ENCODE peak calls at places on chromosome 17, in ten cellular contexts. One of them, this sample, is unnamed.

GRCh38 chr17:2967515-2967914 is 95.9 kb downstream of the OR1D5 start:
- DNase-seq in ACHN: no peak
- DNase-seq in NCI-H1436: no peak
- DNase-seq in upper lobe of right lung: no peak
- DNase-seq in heart left ventricle: no peak
- DNase-seq in omental fat pad: no peak
- DNase-seq in stimulated activated CD8-positive, alpha-beta memory T cell treated with anti-CD3 and anti-CD28 coated beads, Interleukin-4, amount 100 ng/mL, for 1 hour: no peak
- DNase-seq in A673: no peak
- DNase-seq in NCI-H1092 treated with DMSO at 0.1 percent for 48 hours: no peak
- DNase-seq in fibroblast of mammary gland: no peak
- DNase-seq in this sample: no peak

GRCh38 chr17:55117063-55117611 is 147.6 kb upstream of the HLF start:
- DNase-seq in A673: peak
- DNase-seq in NCI-H1092 treated with DMSO at 0.1 percent for 48 hours: no peak
- DNase-seq in omental fat pad: no peak
- DNase-seq in heart left ventricle: no peak
- DNase-seq in upper lobe of right lung: no peak
- DNase-seq in NCI-H1436: no peak
- DNase-seq in ACHN: no peak
- DNase-seq in fibroblast of mammary gland: peak
- DNase-seq in stimulated activated CD8-positive, alpha-beta memory T cell treated with anti-CD3 and anti-CD28 coated beads, Interleukin-4, amount 100 ng/mL, for 1 hour: no peak
- DNase-seq in this sample: no peak

GRCh38 chr17:15307686-15308085 is 33.7 kb downstream of the TEKT3 start:
- DNase-seq in upper lobe of right lung: no peak
- DNase-seq in heart left ventricle: no peak
- DNase-seq in A673: no peak
- DNase-seq in omental fat pad: no peak
- DNase-seq in stimulated activated CD8-positive, alpha-beta memory T cell treated with anti-CD3 and anti-CD28 coated beads, Interleukin-4, amount 100 ng/mL, for 1 hour: no peak
- DNase-seq in NCI-H1436: no peak
- DNase-seq in ACHN: no peak
- DNase-seq in fibroblast of mammary gland: peak
- DNase-seq in NCI-H1092 treated with DMSO at 0.1 percent for 48 hours: no peak
- DNase-seq in this sample: no peak

GRCh38 chr17:61065263-61065773 is 334.3 kb upstream of the TBX2 start:
- DNase-seq in NCI-H1092 treated with DMSO at 0.1 percent for 48 hours: no peak
- DNase-seq in ACHN: peak
- DNase-seq in fibroblast of mammary gland: peak
- DNase-seq in omental fat pad: no peak
- DNase-seq in stimulated activated CD8-positive, alpha-beta memory T cell treated with anti-CD3 and anti-CD28 coated beads, Interleukin-4, amount 100 ng/mL, for 1 hour: no peak
- DNase-seq in A673: no peak
- DNase-seq in NCI-H1436: no peak
- DNase-seq in upper lobe of right lung: no peak
- DNase-seq in heart left ventricle: no peak
- DNase-seq in this sample: peak

GRCh38 chr17:79859676-79860615 is 20.7 kb upstream of the CBX4 start:
- DNase-seq in heart left ventricle: no peak
- DNase-seq in omental fat pad: no peak
- DNase-seq in fibroblast of mammary gland: no peak
- DNase-seq in stimulated activated CD8-positive, alpha-beta memory T cell treated with anti-CD3 and anti-CD28 coated beads, Interleukin-4, amount 100 ng/mL, for 1 hour: no peak
- DNase-seq in ACHN: no peak
- DNase-seq in NCI-H1092 treated with DMSO at 0.1 percent for 48 hours: no peak
- DNase-seq in NCI-H1436: peak
- DNase-seq in A673: no peak
- DNase-seq in upper lobe of right lung: no peak
- DNase-seq in this sample: no peak

GRCh38 chr17:4204190-4204589 is 59.6 kb downstream of the ANKFY1 start:
- DNase-seq in omental fat pad: no peak
- DNase-seq in stimulated activated CD8-positive, alpha-beta memory T cell treated with anti-CD3 and anti-CD28 coated beads, Interleukin-4, amount 100 ng/mL, for 1 hour: no peak
- DNase-seq in NCI-H1436: no peak
- DNase-seq in ACHN: no peak
- DNase-seq in fibroblast of mammary gland: peak
- DNase-seq in A673: no peak
- DNase-seq in NCI-H1092 treated with DMSO at 0.1 percent for 48 hours: no peak
- DNase-seq in heart left ventricle: no peak
- DNase-seq in upper lobe of right lung: no peak
- DNase-seq in this sample: peak

GRCh38 chr17:75173526-75173925 is 9.2 kb downstream of the SUMO2 start:
- DNase-seq in NCI-H1436: no peak
- DNase-seq in upper lobe of right lung: no peak
- DNase-seq in heart left ventricle: no peak
- DNase-seq in stimulated activated CD8-positive, alpha-beta memory T cell treated with anti-CD3 and anti-CD28 coated beads, Interleukin-4, amount 100 ng/mL, for 1 hour: no peak
- DNase-seq in NCI-H1092 treated with DMSO at 0.1 percent for 48 hours: no peak
- DNase-seq in A673: no peak
- DNase-seq in omental fat pad: no peak
- DNase-seq in ACHN: no peak
- DNase-seq in fibroblast of mammary gland: no peak
- DNase-seq in this sample: no peak

GRCh38 chr17:76700627-76701470 is 9.9 kb downstream of the MXRA7 start:
- DNase-seq in omental fat pad: no peak
- DNase-seq in NCI-H1092 treated with DMSO at 0.1 percent for 48 hours: no peak
- DNase-seq in ACHN: peak
- DNase-seq in upper lobe of right lung: no peak
- DNase-seq in stimulated activated CD8-positive, alpha-beta memory T cell treated with anti-CD3 and anti-CD28 coated beads, Interleukin-4, amount 100 ng/mL, for 1 hour: no peak
- DNase-seq in A673: no peak
- DNase-seq in NCI-H1436: peak
- DNase-seq in fibroblast of mammary gland: peak
- DNase-seq in heart left ventricle: peak
- DNase-seq in this sample: peak

GRCh38 chr17:41392278-41392677 is 5.1 kb downstream of the KRT31 start:
- DNase-seq in upper lobe of right lung: no peak
- DNase-seq in stimulated activated CD8-positive, alpha-beta memory T cell treated with anti-CD3 and anti-CD28 coated beads, Interleukin-4, amount 100 ng/mL, for 1 hour: no peak
- DNase-seq in NCI-H1436: no peak
- DNase-seq in omental fat pad: no peak
- DNase-seq in ACHN: no peak
- DNase-seq in fibroblast of mammary gland: peak
- DNase-seq in NCI-H1092 treated with DMSO at 0.1 percent for 48 hours: no peak
- DNase-seq in heart left ventricle: no peak
- DNase-seq in A673: no peak
- DNase-seq in this sample: peak

GRCh38 chr17:28335959-28336871 is 654 bp downstream of the TNFAIP1 start:
- DNase-seq in stimulated activated CD8-positive, alpha-beta memory T cell treated with anti-CD3 and anti-CD28 coated beads, Interleukin-4, amount 100 ng/mL, for 1 hour: no peak
- DNase-seq in ACHN: peak
- DNase-seq in fibroblast of mammary gland: peak
- DNase-seq in NCI-H1092 treated with DMSO at 0.1 percent for 48 hours: no peak
- DNase-seq in omental fat pad: no peak
- DNase-seq in upper lobe of right lung: peak
- DNase-seq in NCI-H1436: peak
- DNase-seq in heart left ventricle: peak
- DNase-seq in A673: peak
- DNase-seq in this sample: peak

GRCh38 chr17:58577696-58578095 is 63.3 kb upstream of the MTMR4 start:
- DNase-seq in fibroblast of mammary gland: peak
- DNase-seq in ACHN: peak
- DNase-seq in heart left ventricle: peak
- DNase-seq in NCI-H1092 treated with DMSO at 0.1 percent for 48 hours: peak
- DNase-seq in omental fat pad: peak
- DNase-seq in upper lobe of right lung: peak
- DNase-seq in NCI-H1436: peak
- DNase-seq in A673: peak
- DNase-seq in stimulated activated CD8-positive, alpha-beta memory T cell treated with anti-CD3 and anti-CD28 coated beads, Interleukin-4, amount 100 ng/mL, for 1 hour: peak
- DNase-seq in this sample: peak

GRCh38 chr17:75779250-75779986 is 5.2 kb upstream of the UNK start:
- DNase-seq in NCI-H1092 treated with DMSO at 0.1 percent for 48 hours: peak
- DNase-seq in fibroblast of mammary gland: peak
- DNase-seq in ACHN: peak
- DNase-seq in A673: peak
- DNase-seq in upper lobe of right lung: peak
- DNase-seq in NCI-H1436: peak
- DNase-seq in stimulated activated CD8-positive, alpha-beta memory T cell treated with anti-CD3 and anti-CD28 coated beads, Interleukin-4, amount 100 ng/mL, for 1 hour: peak
- DNase-seq in heart left ventricle: peak
- DNase-seq in omental fat pad: peak
- DNase-seq in this sample: peak

GRCh38 chr17:902463-902862 is 77.1 kb downstream of the NXN start:
- DNase-seq in fibroblast of mammary gland: no peak
- DNase-seq in NCI-H1092 treated with DMSO at 0.1 percent for 48 hours: no peak
- DNase-seq in omental fat pad: no peak
- DNase-seq in upper lobe of right lung: no peak
- DNase-seq in A673: no peak
- DNase-seq in ACHN: no peak
- DNase-seq in heart left ventricle: no peak
- DNase-seq in NCI-H1436: no peak
- DNase-seq in stimulated activated CD8-positive, alpha-beta memory T cell treated with anti-CD3 and anti-CD28 coated beads, Interleukin-4, amount 100 ng/mL, for 1 hour: no peak
- DNase-seq in this sample: no peak

GRCh38 chr17:41771389-41772206 is 14.9 kb downstream of the JUP start:
- DNase-seq in stimulated activated CD8-positive, alpha-beta memory T cell treated with anti-CD3 and anti-CD28 coated beads, Interleukin-4, amount 100 ng/mL, for 1 hour: no peak
- DNase-seq in NCI-H1092 treated with DMSO at 0.1 percent for 48 hours: no peak
- DNase-seq in omental fat pad: no peak
- DNase-seq in ACHN: no peak
- DNase-seq in NCI-H1436: no peak
- DNase-seq in heart left ventricle: no peak
- DNase-seq in fibroblast of mammary gland: no peak
- DNase-seq in A673: no peak
- DNase-seq in upper lobe of right lung: no peak
- DNase-seq in this sample: no peak